ENCODE peak calls at places on chromosome X, in five cellular contexts. T is A549, F is gastrocnemius medialis, P is K562, W is heart right ventricle. V is an unnamed sample.

GRCh38 chrX:50492720-50493119 is 22.1 kb upstream of the DGKK start:
- DNase-seq in T (no peak), P (no peak), W (no peak), F (no peak), V (no peak)

GRCh38 chrX:12965390-12965940 is 9.4 kb upstream of the TMSB4X start:
- DNase-seq in T (no peak), F (no peak), W (no peak), P (peak; percentile 17), V (no peak)

GRCh38 chrX:119398974-119399771 is at the start of gene SLC25A43:
- DNase-seq in W (peak; percentile 44), P (peak; percentile 83), T (peak; percentile 44), F (no peak), V (no peak)

GRCh38 chrX:50988649-50989048 is 78.1 kb downstream of the BMP15 start:
- DNase-seq in F (no peak), W (no peak), P (no peak), T (peak; percentile 16), V (no peak)

GRCh38 chrX:44494357-44494756 is 48.3 kb downstream of the FUNDC1 start:
- DNase-seq in T (no peak), P (no peak), W (no peak), F (no peak), V (no peak)

GRCh38 chrX:18886005-18886343 is 97.9 kb downstream of the PHKA2 start:
- DNase-seq in P (no peak), F (no peak), W (no peak), T (no peak), V (no peak)

GRCh38 chrX:47571215-47571614 is 10.2 kb downstream of the ARAF start:
- DNase-seq in P (no peak), W (no peak), F (no peak), T (no peak), V (no peak)

GRCh38 chrX:50579955-50580354 is 109.3 kb upstream of the DGKK start:
- DNase-seq in T (peak; percentile 66), W (no peak), F (no peak), P (peak; percentile 25), V (no peak)

GRCh38 chrX:1239681-1240142 is 27.3 kb upstream of the CRLF2 start:
- DNase-seq in T (no peak), P (no peak), F (peak; percentile 8), W (peak; percentile 25), V (peak; percentile 85)

GRCh38 chrX:980572-981235 is 231.7 kb downstream of the CRLF2 start:
- DNase-seq in P (no peak), F (no peak), T (no peak), W (no peak), V (no peak)

GRCh38 chrX:47796433-47796906 is 40.2 kb upstream of the ZNF81 start:
- DNase-seq in T (no peak), F (no peak), W (no peak), P (no peak), V (no peak)

GRCh38 chrX:104522386-104522785 is 43.6 kb upstream of the IL1RAPL2 start:
- DNase-seq in F (no peak), W (no peak), P (no peak), T (no peak), V (no peak)

GRCh38 chrX:151680805-151681204 is 14.5 kb upstream of the PRRG3 start:
- DNase-seq in T (peak; percentile 58), P (peak; percentile 75), W (no peak), F (no peak), V (no peak)

GRCh38 chrX:150696836-150697235 is 3.6 kb downstream of the MTMR1 start:
- DNase-seq in F (no peak), P (no peak), W (no peak), T (no peak), V (no peak)

GRCh38 chrX:30657542-30658238 is 4.5 kb downstream of the GK start:
- DNase-seq in T (no peak), F (no peak), W (no peak), P (no peak), V (no peak)

GRCh38 chrX:49884290-49884862 is 5.1 kb downstream of the USP27X start:
- DNase-seq in W (peak; percentile 59), P (peak; percentile 39), F (no peak), T (peak; percentile 56), V (no peak)

DNA sequence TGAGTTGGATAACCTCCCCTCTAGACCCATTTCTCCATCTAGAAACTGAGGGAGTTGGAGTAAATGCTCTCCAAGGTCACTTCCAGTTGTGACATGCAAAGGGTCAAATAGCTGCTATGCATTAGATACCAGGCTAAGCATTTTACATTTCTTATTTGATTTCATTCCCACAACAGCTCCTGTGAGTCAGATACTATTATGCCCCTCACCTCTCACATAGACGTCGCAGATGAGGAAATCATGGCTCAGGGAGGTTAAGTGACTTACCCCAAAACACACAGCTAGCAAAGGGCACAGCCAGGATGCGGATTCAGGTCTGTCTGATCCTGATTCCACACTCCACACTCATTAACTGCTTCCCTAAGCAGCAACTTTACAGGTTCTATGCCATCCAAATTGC is 57.7 kb downstream of the PRPS1 start:
- DNase-seq in W (no peak), T (no peak), F (no peak), P (no peak), V (no peak)
- H3K27ac ChIP-seq in W (no peak overlapping the region), T (no peak overlapping the region), F (peak overlapping the region; percentile 74), P (no peak overlapping the region), V (peak overlapping the region; percentile 48)

DNA sequence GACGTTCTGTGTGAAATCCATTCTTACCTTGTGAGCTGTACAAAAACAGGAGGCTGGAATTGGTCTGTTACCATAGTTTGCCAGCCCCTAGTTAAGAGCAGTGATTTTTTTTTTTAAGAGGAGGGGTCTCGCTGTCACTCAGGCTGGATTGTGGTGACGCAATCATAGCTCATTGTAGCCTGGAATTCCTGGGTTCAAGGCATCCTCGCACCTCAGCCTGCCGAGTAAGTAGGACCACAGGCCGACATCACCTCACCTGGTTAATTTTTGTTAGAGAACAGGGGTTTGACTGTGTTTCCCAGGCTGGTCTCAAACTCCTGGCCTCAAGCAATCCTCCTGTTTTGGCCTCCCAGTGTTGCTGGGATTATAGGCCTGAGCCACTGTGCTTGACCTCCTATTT is 7.5 kb downstream of the USP9X start:
- DNase-seq in P (no peak), W (no peak), T (no peak), F (no peak), V (no peak)
- H3K4me1 ChIP-seq in P (peaks cover 4% of the 10 kb centered on the region), W (peaks cover 77% of the 10 kb centered on the region), T (peaks cover 79% of the 10 kb centered on the region), F (peaks cover 69% of the 10 kb centered on the region), V (no peaks in the 10 kb centered on the region)

DNA sequence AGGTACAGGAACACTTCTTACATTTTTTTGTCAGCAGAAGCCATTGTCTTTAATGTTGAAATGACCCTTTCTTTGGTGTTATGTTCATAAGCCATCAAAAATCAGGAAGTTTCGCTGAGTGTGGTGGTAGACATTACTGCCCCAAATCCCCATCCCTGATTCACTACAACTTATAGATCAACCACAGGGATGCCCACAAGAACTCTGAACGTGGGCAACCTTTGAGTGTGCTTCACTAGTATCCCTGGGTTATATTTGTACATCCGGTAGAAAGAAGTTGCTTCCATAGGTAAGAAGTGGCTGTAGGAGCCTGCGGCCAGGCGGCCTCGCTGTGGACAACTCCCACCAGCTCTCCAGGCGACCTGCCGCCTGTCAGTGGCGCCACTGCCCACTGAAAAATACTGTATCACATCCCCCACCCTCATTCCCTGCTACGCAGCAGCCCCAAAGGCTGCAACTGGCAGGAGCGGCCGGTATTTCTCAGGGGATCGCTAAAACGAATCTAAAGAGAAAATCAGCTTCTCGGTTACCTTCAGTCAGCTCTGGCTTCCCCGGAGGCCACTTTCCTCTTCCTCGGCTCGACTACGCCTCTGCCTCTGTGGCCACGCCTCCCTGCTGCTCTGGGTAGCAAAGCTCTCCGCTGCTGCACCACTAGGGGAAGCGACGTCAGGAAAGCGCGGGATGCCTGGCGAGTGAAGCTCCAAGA is 13.9 kb upstream of the ETDC start:
- DNase-seq in T (no peak), P (no peak), W (peak; percentile 29), F (no peak), V (no peak)
- TF ChIP-seq CTCF in T (no peak), P (no peak), W (no peak), F (no peak), V (peak; percentile 41)

GRCh38 chrX:41559235-41559634 is 112.1 kb downstream of the NYX start:
- DNase-seq in P (no peak), T (no peak), W (no peak), F (no peak), V (no peak)
- H3K27ac ChIP-seq in P (peak overlapping the region; percentile 60), T (no peak overlapping the region), W (peak overlapping the region; percentile 77), F (no peak overlapping the region), V (peak overlapping the region; percentile 29)

GRCh38 chrX:106263817-106264216 is 95.7 kb downstream of the PWWP3B start:
- DNase-seq in P (no peak), T (no peak), F (no peak), W (no peak), V (no peak)
- H3K4me1 ChIP-seq in P (no peaks in the 10 kb centered on the region), T (no peaks in the 10 kb centered on the region), F (no peaks in the 10 kb centered on the region), W (no peaks in the 10 kb centered on the region), V (no peaks in the 10 kb centered on the region)

DNA sequence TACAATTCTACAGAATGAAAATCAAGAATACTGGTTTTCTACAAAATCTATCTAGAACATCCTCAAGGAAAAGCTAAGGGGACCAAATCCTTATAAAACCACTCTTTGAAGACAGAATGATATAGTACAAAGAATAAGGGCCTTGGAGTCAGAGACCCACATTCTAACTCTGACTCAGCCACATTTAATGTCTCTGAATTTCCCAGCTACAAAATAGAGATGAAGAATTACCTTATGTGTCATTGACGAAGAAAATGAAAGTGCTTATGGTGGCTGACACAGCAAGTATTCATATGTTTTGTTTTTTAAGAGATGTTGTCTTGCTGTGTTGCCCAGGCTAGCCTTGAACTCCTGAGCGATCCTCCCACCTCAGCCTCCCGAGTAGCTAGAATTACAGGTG is 35.9 kb upstream of the CXorf38 start:
- DNase-seq in F (no peak), W (no peak), T (no peak), P (no peak), V (no peak)
- TF ChIP-seq CTCF in F (no peak), W (no peak), T (no peak), P (no peak), V (no peak)

DNA sequence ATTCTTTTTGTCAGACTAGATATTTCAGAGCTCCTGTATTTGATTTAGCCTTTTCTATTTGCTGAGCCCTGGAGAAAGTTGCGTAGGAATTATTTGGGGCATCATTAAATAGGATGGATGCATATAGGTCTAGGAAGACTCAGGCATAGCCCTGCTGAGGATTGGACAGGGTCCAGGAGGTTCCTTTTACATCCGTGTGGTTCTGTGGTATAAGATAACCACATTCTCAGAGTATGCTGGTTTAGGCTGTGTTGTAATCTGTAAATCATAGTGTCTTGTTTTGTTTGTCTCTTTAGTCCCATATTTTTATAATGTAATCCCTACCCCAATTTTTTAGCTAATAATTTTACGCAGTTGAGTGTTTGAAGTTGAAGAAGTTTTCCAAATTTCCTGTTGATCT is 513.7 kb downstream of the RPA4 start:
- DNase-seq in P (no peak), W (no peak), F (no peak), T (no peak), V (no peak)
- H3K27ac ChIP-seq in P (no peak overlapping the region), W (no peak overlapping the region), F (no peak overlapping the region), T (peak overlapping the region; percentile 72), V (no peak overlapping the region)

GRCh38 chrX:84320606-84321005 is 132.6 kb upstream of the RPS6KA6 start:
- DNase-seq in W (no peak), F (no peak), T (no peak), P (no peak), V (no peak)

GRCh38 chrX:84320023-84320422 is 132.0 kb upstream of the RPS6KA6 start:
- DNase-seq in W (no peak), F (no peak), T (no peak), P (no peak), V (no peak)

GRCh38 chrX:84322083-84322827 is 134.3 kb upstream of the RPS6KA6 start:
- DNase-seq in T (no peak), F (no peak), P (no peak), W (no peak), V (no peak)

GRCh38 chrX:84318661-84319060 is 130.7 kb upstream of the RPS6KA6 start:
- DNase-seq in T (no peak), P (no peak), W (no peak), F (no peak), V (no peak)
- H3K4me1 ChIP-seq in T (no peaks in the 10 kb centered on the region), P (no peaks in the 10 kb centered on the region), W (no peaks in the 10 kb centered on the region), F (no peaks in the 10 kb centered on the region), V (no peaks in the 10 kb centered on the region)

V was measured in right atrium auricular region.